ENCODE peak calls at places on chromosomes 3 and 15, in ten cellular contexts. P is activated T-cell treated with anti-CD3 and anti-CD28 coated beads for 1 hour; W is Kasumi-1; U is HuH-7.5; F is MM.1S; S is Panc1; E is NCI-H1105 treated with DMSO at 0.1 percent for 48 hours; D is AG20443; H is GM13976; T is CD4-positive, alpha-beta T cell. A is an unnamed sample.

GRCh38 chr3:162586591-162586990 is 1090.0 kb downstream of the OTOL1 start:
- DNase-seq in F (no peak), W (no peak), P (no peak), S (no peak), U (peak), H (no peak), E (no peak), D (no peak), T (no peak), A (no peak)

GRCh38 chr3:101521251-101521701 is 8.3 kb upstream of the SENP7 start:
- DNase-seq in S (no peak), P (no peak), E (no peak), D (no peak), W (no peak), T (peak), H (no peak), F (no peak), U (no peak), A (no peak)

GRCh38 chr3:174949523-174949922 is 90.4 kb downstream of the NAALADL2 start:
- DNase-seq in W (no peak), H (no peak), P (no peak), U (no peak), D (peak), T (no peak), S (no peak), E (no peak), F (no peak), A (no peak)

GRCh38 chr3:27880969-27881892 is 159.1 kb upstream of the EOMES start:
- DNase-seq in T (peak), D (no peak), F (peak), E (no peak), W (peak), S (no peak), P (peak), U (no peak), H (no peak), A (no peak)

GRCh38 chr3:93969443-93969842 is 4.3 kb downstream of the PROS1 start:
- DNase-seq in U (no peak), S (peak), W (no peak), F (no peak), D (peak), E (no peak), P (no peak), T (no peak), H (no peak), A (no peak)

GRCh38 chr15:79084308-79084968 is 6.1 kb downstream of the RASGRF1 start:
- DNase-seq in E (no peak), T (no peak), P (no peak), D (no peak), H (no peak), W (no peak), S (no peak), U (no peak), F (no peak), A (no peak)

GRCh38 chr15:40430271-40430805 is 10.4 kb upstream of the BAHD1 start:
- DNase-seq in U (no peak), E (no peak), T (no peak), F (no peak), W (no peak), H (no peak), D (peak), S (no peak), P (no peak), A (no peak)

GRCh38 chr3:141430326-141430725 is 56.5 kb upstream of the RASA2 start:
- DNase-seq in F (no peak), W (no peak), T (no peak), E (no peak), P (no peak), U (no peak), H (no peak), D (no peak), S (no peak), A (no peak)

GRCh38 chr3:131922356-131922755 is 112.5 kb downstream of the CPNE4 start:
- DNase-seq in P (no peak), H (no peak), E (no peak), U (no peak), W (no peak), D (no peak), T (no peak), F (no peak), S (no peak), A (no peak)

GRCh38 chr3:175748087-175748732 is 889.1 kb downstream of the NAALADL2 start:
- DNase-seq in T (no peak), W (no peak), F (no peak), D (no peak), S (no peak), P (no peak), U (no peak), H (no peak), E (no peak), A (no peak)